ENCODE peak calls at places on chromosomes 12 and 14, in nine cellular contexts. K is right cardiac atrium; E is endothelial cell of umbilical vein; D is CD8-positive, alpha-beta memory T cell; V is cardiac muscle cell; O is endodermal cell; Y is MM.1S; L is tibial artery; S is psoas muscle. J is an unnamed sample. For H3K27me3, the result is how much of the 10 kb centered on the place peaks cover.

GRCh38 chr14:79044894-79045624 is 874.9 kb downstream of the NRXN3 start:
- DNase-seq in K (no peak), E (peak), D (no peak), V (no peak), O (peak), Y (no peak), L (no peak), S (no peak), J (peak)

GRCh38 chr12:46358325-46358700 is 14.3 kb downstream of the SLC38A2 start:
- DNase-seq in K (no peak), E (no peak), D (no peak), V (no peak), O (no peak), Y (no peak), L (no peak), S (no peak), J (no peak)

GRCh38 chr14:24430682-24431568 is 1.2 kb downstream of the KHNYN start:
- DNase-seq in K (peak), E (peak), D (peak), V (no peak), O (no peak), Y (peak), L (no peak), S (no peak), J (peak)

GRCh38 chr14:95319312-95320075 is at the start of gene CLMN:
- DNase-seq in K (peak), E (peak), D (peak), V (peak), O (peak), Y (peak), L (no peak), S (peak), J (peak)

GRCh38 chr14:64955297-64955696 is 12.8 kb upstream of the GPX2 start:
- DNase-seq in K (no peak), E (no peak), D (no peak), V (no peak), O (peak), Y (no peak), L (no peak), S (no peak), J (no peak)

GRCh38 chr12:106978035-106978800 is 8.7 kb downstream of the MTERF2 start:
- DNase-seq in K (peak), E (no peak), D (no peak), V (peak), O (no peak), Y (no peak), L (peak), S (peak), J (no peak)

GRCh38 chr14:56325251-56325839 is 207.1 kb downstream of the PELI2 start:
- DNase-seq in K (no peak), E (no peak), D (no peak), V (no peak), O (no peak), Y (no peak), L (no peak), S (no peak), J (no peak)

GRCh38 chr12:119659289-119659897 is 8.5 kb upstream of the PRKAB1 start:
- DNase-seq in K (no peak), E (peak), D (peak), V (peak), O (peak), Y (peak), L (no peak), S (no peak), J (peak)

GRCh38 chr12:38138225-38139221 is 178.1 kb upstream of the ALG10B start:
- DNase-seq in K (peak), E (peak), D (peak), V (peak), O (peak), Y (peak), L (peak), S (no peak), J (peak)

GRCh38 chr12:1917172-1918070 is 1.0 kb downstream of the CACNA2D4 start:
- DNase-seq in K (peak), E (no peak), D (no peak), V (no peak), O (peak), Y (no peak), L (no peak), S (no peak), J (peak)

GRCh38 chr14:96204151-96205058 is at the start of gene BDKRB2:
- DNase-seq in K (peak), E (peak), D (no peak), V (peak), O (peak), Y (no peak), L (peak), S (peak), J (peak)

GRCh38 chr12:4169522-4169921 is 104.0 kb upstream of the CCND2 start:
- DNase-seq in K (no peak), E (no peak), D (no peak), V (no peak), O (peak), Y (no peak), L (no peak), S (no peak), J (no peak)

GRCh38 chr14:53044486-53044885 is 93.6 kb upstream of the FERMT2 start:
- DNase-seq in K (no peak), E (no peak), D (no peak), V (no peak), O (no peak), Y (no peak), L (no peak), S (no peak), J (no peak)

GRCh38 chr12:87827638-87828264 is 201.4 kb downstream of the C12orf50 start:
- DNase-seq in K (no peak), E (peak), D (no peak), V (no peak), O (no peak), Y (no peak), L (no peak), S (no peak), J (no peak)

GRCh38 chr14:94676495-94677238 is 64.5 kb downstream of the SERPINA3 start:
- DNase-seq in K (no peak), E (peak), D (no peak), V (no peak), O (no peak), Y (no peak), L (no peak), S (no peak), J (no peak)

GRCh38 chr14:104291123-104292000 is 153.0 kb downstream of the KIF26A start:
- DNase-seq in K (peak), E (no peak), D (no peak), V (peak), O (peak), Y (no peak), L (peak), S (peak), J (peak)

GRCh38 chr12:123444396-123445026 is 8.0 kb upstream of the RILPL2 start:
- DNase-seq in K (no peak), E (peak), D (no peak), V (no peak), O (no peak), Y (no peak), L (no peak), S (no peak), J (no peak)

GRCh38 chr12:94299846-94300245 is 151.5 kb downstream of the PLXNC1 start:
- DNase-seq in K (no peak), E (no peak), D (no peak), V (no peak), O (no peak), Y (no peak), L (no peak), S (no peak), J (no peak)

DNA sequence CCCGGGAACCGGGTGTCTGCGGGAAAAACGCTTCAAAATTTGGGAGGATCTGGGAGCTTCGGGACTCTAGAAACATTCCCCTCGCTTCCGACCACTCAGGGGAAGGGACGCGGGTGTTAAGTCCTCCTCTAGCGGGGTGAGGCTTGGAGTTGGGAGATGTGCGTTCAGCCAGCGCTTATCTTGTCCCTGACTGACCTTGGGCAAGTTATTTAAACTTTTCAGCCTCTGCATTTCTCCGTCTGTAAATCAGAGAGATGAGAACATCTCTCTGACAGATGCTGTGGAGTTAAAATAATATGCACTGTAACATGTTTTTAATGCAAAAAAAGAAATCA is 76.9 kb upstream of the ANO4 start:
- DNase-seq in K (no peak), E (no peak), D (no peak), V (peak), O (no peak), Y (no peak), L (no peak), S (no peak), J (no peak)
- H3K27me3 ChIP-seq in K (under half), E (under half), D (under half), V (half or more), O (under half), Y (under half), L (under half), S (under half), J (under half)

GRCh38 chr14:67987596-67987995 is 168.0 kb downstream of the RAD51B start:
- DNase-seq in K (no peak), E (no peak), D (no peak), V (no peak), O (no peak), Y (no peak), L (no peak), S (no peak), J (no peak)
- H3K4me3 ChIP-seq in K (no peak), E (no peak), D (no peak), V (no peak), O (no peak), Y (no peak), L (no peak), S (no peak), J (no peak)

GRCh38 chr12:45051490-45052105 is 699 bp upstream of the DBX2 start:
- DNase-seq in K (no peak), E (no peak), D (no peak), V (no peak), O (peak), Y (no peak), L (no peak), S (no peak), J (peak)
- H3K27me3 ChIP-seq in K (under half), E (under half), D (under half), V (half or more), O (half or more), Y (under half), L (under half), S (under half), J (under half)

GRCh38 chr12:80040075-80040738 is 59.1 kb upstream of the OTOGL start:
- DNase-seq in K (no peak), E (no peak), D (no peak), V (no peak), O (no peak), Y (no peak), L (no peak), S (no peak), J (no peak)
- H3K4me3 ChIP-seq in K (no peak), E (no peak), D (no peak), V (no peak), O (no peak), Y (no peak), L (no peak), S (no peak), J (no peak)

GRCh38 chr14:77103475-77103874 is 5.4 kb downstream of the CIPC start:
- DNase-seq in K (no peak), E (no peak), D (no peak), V (no peak), O (no peak), Y (no peak), L (no peak), S (no peak), J (no peak)
- H3K27me3 ChIP-seq in K (under half), E (under half), D (under half), V (under half), O (under half), Y (under half), L (under half), S (under half), J (under half)

DNA sequence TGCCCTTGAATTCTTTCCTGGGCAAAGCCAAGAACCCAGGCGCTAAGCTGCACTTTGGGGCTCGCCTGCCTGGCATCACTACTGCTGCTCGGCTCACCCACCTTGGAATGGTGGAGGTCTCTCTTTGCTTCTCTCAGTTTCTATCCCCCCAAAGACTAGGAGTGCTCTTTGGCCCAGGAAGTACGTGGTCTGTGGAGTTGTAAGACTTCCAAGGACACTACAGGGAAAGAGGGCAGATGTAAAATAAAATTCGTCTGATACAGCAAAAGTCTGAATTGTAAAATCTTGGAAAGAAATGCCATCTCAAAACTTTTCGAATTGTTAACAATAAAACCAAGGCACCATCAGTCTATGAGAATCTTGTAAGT is 52.5 kb upstream of the MAP1LC3B2 start:
- DNase-seq in K (no peak), E (no peak), D (no peak), V (no peak), O (no peak), Y (no peak), L (no peak), S (no peak), J (no peak)
- H3K4me3 ChIP-seq in K (no peak), E (no peak), D (no peak), V (no peak), O (peak), Y (no peak), L (no peak), S (no peak), J (no peak)